ENCODE peak calls at places on chromosomes 11 and 22, in seven cellular contexts. N is Calu3, O is fibroblast of villous mesenchyme, I is IMR-90, X is coronary artery, V is H1, E is astrocyte of the spinal cord. D is an unnamed sample.

GRCh38 chr11:119107538-119108150 is 500 bp downstream of the C2CD2L start:
- DNase-seq in N (no peak), O (no peak), I (no peak), X (no peak), V (no peak), E (no peak), D (no peak)

GRCh38 chr22:39545310-39546063 is 12.9 kb upstream of the RPS19BP1 start:
- DNase-seq in N (no peak), O (peak), I (no peak), X (no peak), V (no peak), E (peak), D (peak)

GRCh38 chr11:8256271-8257002 is 7.2 kb downstream of the LMO1 start:
- DNase-seq in N (no peak), O (no peak), I (no peak), X (no peak), V (no peak), E (no peak), D (no peak)

GRCh38 chr11:35654711-35655110 is 7.9 kb upstream of the TRIM44 start:
- DNase-seq in N (no peak), O (no peak), I (no peak), X (no peak), V (no peak), E (no peak), D (no peak)

GRCh38 chr11:17014321-17014773 is at the start of gene PLEKHA7:
- DNase-seq in N (peak), O (no peak), I (no peak), X (no peak), V (no peak), E (no peak), D (no peak)

GRCh38 chr11:15074206-15075161 is 1.1 kb downstream of the CALCB start:
- DNase-seq in N (peak), O (peak), I (peak), X (no peak), V (peak), E (peak), D (peak)

GRCh38 chr11:104320956-104321355 is 157.0 kb upstream of the PDGFD start:
- DNase-seq in N (no peak), O (no peak), I (no peak), X (no peak), V (no peak), E (no peak), D (no peak)

GRCh38 chr11:78025378-78025777 is 2.3 kb upstream of the KCTD14 start:
- DNase-seq in N (no peak), O (no peak), I (no peak), X (no peak), V (no peak), E (no peak), D (no peak)

GRCh38 chr11:35853871-35854270 is 90.0 kb upstream of the LDLRAD3 start:
- DNase-seq in N (no peak), O (no peak), I (no peak), X (peak), V (no peak), E (no peak), D (no peak)

GRCh38 chr11:66976048-66976467 is 954 bp downstream of the C11orf86 start:
- DNase-seq in N (peak), O (peak), I (no peak), X (no peak), V (peak), E (no peak), D (no peak)

GRCh38 chr11:6357222-6357621 is 33.1 kb upstream of the SMPD1 start:
- DNase-seq in N (no peak), O (peak), I (peak), X (peak), V (no peak), E (peak), D (peak)

GRCh38 chr11:78256962-78257361 is 68.2 kb downstream of the USP35 start:
- DNase-seq in N (no peak), O (peak), I (peak), X (peak), V (no peak), E (peak), D (no peak)

GRCh38 chr11:67545280-67545679 is 22.0 kb upstream of the CABP2 start:
- DNase-seq in N (peak), O (no peak), I (no peak), X (no peak), V (no peak), E (no peak), D (no peak)

GRCh38 chr22:36056980-36057379 is 28.4 kb upstream of the RBFOX2 start:
- DNase-seq in N (no peak), O (peak), I (peak), X (no peak), V (no peak), E (no peak), D (no peak)

GRCh38 chr11:79506124-79506523 is 65.3 kb upstream of the TENM4 start:
- DNase-seq in N (no peak), O (no peak), I (no peak), X (no peak), V (no peak), E (no peak), D (no peak)

GRCh38 chr11:101759771-101760450 is 154.9 kb upstream of the CEP126 start:
- DNase-seq in N (no peak), O (peak), I (peak), X (no peak), V (no peak), E (no peak), D (no peak)

GRCh38 chr22:20456064-20456721 is 18.6 kb upstream of the SCARF2 start:
- DNase-seq in N (peak), O (peak), I (peak), X (peak), V (peak), E (peak), D (peak)

GRCh38 chr11:119797137-119797611 is 68.2 kb upstream of the NECTIN1 start:
- DNase-seq in N (no peak), O (no peak), I (no peak), X (no peak), V (no peak), E (no peak), D (no peak)

GRCh38 chr11:93020248-93021088 is 51.0 kb downstream of the MTNR1B start:
- DNase-seq in N (no peak), O (peak), I (peak), X (no peak), V (no peak), E (peak), D (no peak)

GRCh38 chr22:39177456-39177775 is 24.9 kb upstream of the CBX7 start:
- DNase-seq in N (no peak), O (no peak), I (no peak), X (no peak), V (no peak), E (no peak), D (no peak)

GRCh38 chr11:112727341-112727841 is 233.8 kb upstream of the NCAM1 start:
- DNase-seq in N (no peak), O (no peak), I (no peak), X (no peak), V (no peak), E (no peak), D (no peak)

GRCh38 chr11:90204407-90204806 is 18.4 kb downstream of the CHORDC1 start:
- DNase-seq in N (no peak), O (no peak), I (no peak), X (no peak), V (no peak), E (no peak), D (no peak)

GRCh38 chr22:42439821-42440674 is 7.8 kb upstream of the NFAM1 start:
- DNase-seq in N (peak), O (peak), I (peak), X (no peak), V (no peak), E (peak), D (peak)

DNA sequence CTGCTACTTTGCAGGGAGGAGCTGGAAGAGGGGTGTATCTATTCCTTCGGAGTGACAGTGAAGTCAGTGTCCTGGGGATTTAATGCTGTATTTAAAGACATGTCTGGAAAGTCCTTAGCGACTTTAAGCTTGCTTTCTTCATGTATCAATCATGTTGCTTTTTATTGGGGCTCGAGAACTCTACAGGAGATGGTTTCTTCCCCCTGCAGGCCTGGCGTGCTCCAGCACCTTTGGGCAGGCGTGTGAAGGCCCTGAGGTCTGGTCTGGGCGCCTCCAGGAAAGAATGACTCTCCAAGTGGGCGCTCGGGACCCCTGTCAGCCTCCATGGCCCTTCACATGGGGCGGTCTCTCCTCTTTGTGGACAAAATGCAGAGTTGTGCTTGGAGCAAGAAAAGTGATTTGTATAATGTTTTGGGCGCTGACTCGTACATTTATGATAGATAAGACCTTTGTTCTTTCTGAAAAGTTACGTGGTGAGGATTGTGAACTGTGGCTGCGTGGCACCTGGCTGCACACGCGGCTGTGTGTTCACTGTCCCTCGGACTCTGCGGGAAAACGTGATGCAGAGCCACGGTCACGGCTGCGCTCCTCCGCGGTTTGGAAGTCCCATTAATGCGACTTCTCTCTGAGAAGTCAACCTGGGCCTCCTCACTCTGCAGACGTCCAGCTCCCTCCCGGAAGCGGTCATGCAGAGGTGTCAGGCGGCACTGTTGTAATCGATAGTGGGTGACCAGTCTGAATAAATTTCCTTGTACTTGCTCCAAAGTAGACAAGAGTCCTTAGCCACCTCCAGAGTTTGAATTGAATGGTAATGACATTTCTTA is 282.5 kb downstream of the TBC1D22A start:
- DNase-seq in N (no peak), O (no peak), I (no peak), X (no peak), V (no peak), E (no peak), D (no peak)
- TF ChIP-seq CTCF in N (no peak), O (no peak), I (no peak), X (no peak), V (no peak), E (no peak), D (no peak)

GRCh38 chr11:86155210-86155844 is 86.4 kb upstream of the PICALM start:
- DNase-seq in N (no peak), O (no peak), I (no peak), X (no peak), V (no peak), E (no peak), D (no peak)
- TF ChIP-seq CTCF in N (no peak), O (no peak), I (no peak), X (no peak), V (no peak), E (no peak), D (no peak)

GRCh38 chr11:69443968-69444364 is 37.5 kb upstream of the LINC01488 start:
- DNase-seq in N (no peak), O (peak), I (peak), X (no peak), V (no peak), E (peak), D (no peak)

GRCh38 chr11:69445131-69445470 is 36.4 kb upstream of the LINC01488 start:
- DNase-seq in N (no peak), O (no peak), I (no peak), X (no peak), V (no peak), E (no peak), D (no peak)

GRCh38 chr11:69446108-69446507 is 35.4 kb upstream of the LINC01488 start:
- DNase-seq in N (no peak), O (no peak), I (no peak), X (no peak), V (no peak), E (no peak), D (no peak)

GRCh38 chr11:69443138-69443967 is 38.1 kb upstream of the LINC01488 start:
- DNase-seq in N (peak), O (peak), I (peak), X (peak), V (peak), E (peak), D (peak)

DNA sequence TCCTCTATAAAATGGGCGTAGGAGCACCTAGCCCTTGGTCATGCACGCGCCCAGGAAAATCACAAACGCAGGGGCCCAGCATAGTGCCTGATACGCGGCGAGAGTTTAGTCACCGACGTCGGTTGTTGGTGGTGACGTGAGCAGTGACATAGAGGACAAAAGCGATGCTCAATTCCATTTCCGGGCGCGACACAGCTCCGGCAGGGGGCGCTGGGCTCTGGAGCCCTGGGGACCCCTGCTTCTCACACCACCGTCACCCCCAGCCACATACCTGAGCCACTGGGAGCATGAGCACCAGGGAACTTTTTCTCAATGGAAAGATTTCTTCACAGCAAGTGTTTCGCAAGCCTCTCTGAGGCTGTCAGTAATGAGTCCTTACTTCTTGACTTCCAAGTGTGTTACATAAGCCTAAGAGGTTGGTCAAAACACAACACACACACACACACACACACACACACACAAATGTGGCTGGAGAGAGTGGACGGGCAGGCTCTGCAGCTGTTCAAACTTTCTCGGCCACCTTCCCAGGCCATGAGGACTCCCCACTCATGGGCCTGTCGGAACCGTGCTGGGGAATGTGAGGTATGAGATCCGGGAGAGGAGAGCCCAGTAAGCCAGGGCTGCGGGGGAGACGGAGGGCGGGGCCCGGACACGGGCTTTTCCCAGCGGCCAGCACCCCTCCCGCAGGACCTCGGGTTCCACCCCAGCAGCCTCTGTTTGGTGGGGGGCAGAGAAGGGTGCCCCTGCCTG is 36.9 kb upstream of the LINC01488 start:
- DNase-seq in N (peak), O (peak), I (peak), X (peak), V (no peak), E (peak), D (no peak)
- TF ChIP-seq CTCF in N (no peak), O (peak), I (peak), X (no peak), V (peak), E (peak), D (no peak)

GRCh38 chr11:122186439-122187080 is 70.5 kb upstream of the BLID start:
- DNase-seq in N (no peak), O (peak), I (peak), X (no peak), V (no peak), E (peak), D (no peak)

GRCh38 chr11:122193457-122193856 is 77.4 kb upstream of the BLID start:
- DNase-seq in N (no peak), O (no peak), I (no peak), X (no peak), V (no peak), E (no peak), D (no peak)

GRCh38 chr11:122192634-122193245 is 76.7 kb upstream of the BLID start:
- DNase-seq in N (no peak), O (no peak), I (peak), X (no peak), V (no peak), E (peak), D (peak)

GRCh38 chr11:122187373-122188165 is 71.6 kb upstream of the BLID start:
- DNase-seq in N (no peak), O (no peak), I (no peak), X (no peak), V (no peak), E (no peak), D (no peak)

GRCh38 chr11:122189259-122189658 is 73.2 kb upstream of the BLID start:
- DNase-seq in N (peak), O (peak), I (peak), X (no peak), V (no peak), E (peak), D (no peak)
- TF ChIP-seq CTCF in N (no peak), O (no peak), I (no peak), X (no peak), V (no peak), E (no peak), D (no peak)

GRCh38 chr11:48384670-48385069 is 18.4 kb upstream of the OR4C5 start:
- DNase-seq in N (no peak), O (no peak), I (no peak), X (no peak), V (no peak), E (no peak), D (peak)
- TF ChIP-seq CTCF in N (no peak), O (no peak), I (no peak), X (no peak), V (no peak), E (no peak), D (peak)

GRCh38 chr11:11148104-11148509 is 204.9 kb downstream of the CSNK2A3 start:
- DNase-seq in N (peak), O (peak), I (peak), X (peak), V (peak), E (peak), D (peak)
- TF ChIP-seq CTCF in N (no peak), O (peak), I (peak), X (no peak), V (peak), E (peak), D (no peak)

DNA sequence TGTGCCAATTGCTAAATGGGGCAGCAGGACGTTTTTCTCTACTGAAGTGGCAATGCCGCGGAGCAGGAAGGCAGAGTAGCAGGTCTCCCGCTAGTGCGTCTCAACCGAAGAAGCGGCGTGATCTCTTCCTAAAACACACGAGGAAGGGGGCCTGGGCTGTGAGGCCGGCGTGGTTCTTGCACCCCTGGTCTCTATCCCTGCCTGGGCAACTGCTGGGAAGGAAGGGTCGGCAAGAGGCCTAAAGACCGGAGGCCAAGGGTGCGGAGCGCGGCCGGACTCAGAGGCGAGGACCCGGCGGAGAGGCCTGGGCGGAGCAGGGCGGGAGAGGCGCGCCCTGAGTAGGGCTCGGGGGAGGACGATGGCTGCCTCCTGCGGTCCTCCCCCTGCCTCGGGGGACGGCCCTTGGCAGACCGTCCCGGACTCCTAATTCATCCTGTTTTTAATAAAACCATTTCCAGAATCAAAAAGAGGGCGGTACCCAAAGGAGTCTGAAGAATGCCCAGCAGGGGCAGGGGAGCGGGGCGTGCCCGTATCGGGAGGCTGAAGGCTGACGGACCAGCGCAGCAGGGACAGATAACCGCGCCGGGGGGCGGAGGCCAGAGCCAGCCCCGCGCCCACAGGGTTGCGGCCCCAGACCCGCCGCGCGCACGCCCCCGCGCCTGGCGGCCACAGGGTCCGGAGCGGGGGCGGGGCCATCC is 559 bp upstream of the APLP2 start:
- DNase-seq in N (peak), O (peak), I (peak), X (peak), V (no peak), E (peak), D (no peak)
- TF ChIP-seq CTCF in N (no peak), O (no peak), I (peak), X (no peak), V (peak), E (peak), D (no peak)

DNA sequence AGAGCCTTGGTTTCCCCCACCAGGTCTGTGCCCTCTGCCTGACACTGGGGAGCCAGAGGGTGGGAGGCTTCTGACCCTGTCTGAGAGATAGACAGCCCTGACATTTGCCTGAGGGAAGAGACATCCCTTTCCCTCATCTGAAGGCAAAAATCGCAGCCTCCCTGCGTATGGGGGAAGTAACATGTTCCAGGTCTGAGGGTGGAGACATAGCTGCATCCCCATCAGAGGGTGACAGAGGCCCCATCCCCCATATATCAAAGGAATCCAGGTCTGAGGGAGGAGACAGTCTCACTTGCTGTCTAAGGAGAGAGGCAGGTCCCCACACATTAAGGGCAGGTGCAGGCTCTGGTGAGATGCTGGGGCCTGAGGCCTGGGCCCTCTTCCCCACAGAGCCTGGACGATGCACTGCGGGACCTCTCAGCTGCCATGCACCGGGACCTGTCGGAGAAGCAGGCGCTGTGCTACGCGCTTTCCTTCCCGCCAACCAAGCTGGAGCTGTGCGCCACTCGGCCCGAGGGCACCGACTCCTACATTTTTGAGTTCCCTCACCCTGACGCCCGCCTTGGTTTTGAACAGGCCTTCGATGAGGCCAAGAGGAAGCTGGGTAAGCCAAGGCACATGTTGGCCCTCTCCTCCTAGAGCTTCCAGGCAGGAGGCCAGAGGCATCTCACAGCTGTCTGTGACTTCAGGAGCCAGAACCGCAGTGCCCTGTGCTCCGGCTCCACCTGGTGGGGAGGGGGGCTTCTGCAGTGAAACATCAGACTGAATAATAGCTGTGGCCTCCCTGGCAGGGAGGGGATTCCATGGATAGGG is 16.1 kb upstream of the RELT start:
- DNase-seq in N (peak), O (peak), I (peak), X (no peak), V (no peak), E (peak), D (no peak)
- TF ChIP-seq CTCF in N (peak), O (peak), I (peak), X (no peak), V (peak), E (peak), D (peak)

DNA sequence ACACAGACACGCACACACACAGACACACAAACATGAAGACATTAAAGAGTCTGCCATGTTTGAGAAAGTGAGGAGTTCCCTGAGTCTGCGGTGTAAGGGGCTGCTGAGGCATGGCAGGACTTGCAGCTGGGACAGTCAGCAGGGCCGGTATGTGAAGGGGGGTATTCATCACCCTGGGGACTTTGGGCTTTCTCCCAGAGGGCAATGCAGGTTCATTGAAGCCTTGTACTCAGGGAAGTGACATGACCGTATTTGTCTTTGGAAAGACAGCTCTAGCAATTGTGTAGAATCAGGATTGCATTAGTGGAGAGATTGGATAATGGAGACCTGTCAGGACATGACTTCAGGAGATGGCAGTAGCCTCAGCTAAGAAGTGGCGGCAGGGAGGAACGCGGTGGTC is 9.4 kb upstream of the ADAMTS8 start:
- DNase-seq in N (no peak), O (no peak), I (no peak), X (no peak), V (no peak), E (no peak), D (no peak)
- TF ChIP-seq CTCF in N (no peak), O (no peak), I (no peak), X (no peak), V (no peak), E (no peak), D (no peak)

D was measured in GM12865.